ENCODE peak calls at places on chromosomes 7 and 10, in eight cellular contexts. M is breast epithelium; O is aorta; G is left ventricle myocardium inferior; F is psoas muscle; H is hepatocyte; P is fibroblast of lung; T is CD8-positive, alpha-beta T cell. S is an unnamed sample.
A peak's percentile ranks its signal among the peaks of the same experiment; 100 is the strongest.

GRCh38 chr10:69616358-69616757 is 13.7 kb upstream of the FAM241B start:
- DNase-seq in M (no peak), O (no peak), G (no peak), F (no peak), H (no peak), P (no peak), T (no peak), S (no peak)

GRCh38 chr7:8321312-8321711 is 59.3 kb upstream of the ICA1 start:
- DNase-seq in M (no peak), O (no peak), G (no peak), F (no peak), H (no peak), P (no peak), T (no peak), S (no peak)

GRCh38 chr10:75612904-75613684 is 181.7 kb downstream of the LRMDA start:
- DNase-seq in M (no peak), O (no peak), G (no peak), F (no peak), H (peak; percentile 27), P (peak; percentile 85), T (no peak), S (no peak)

GRCh38 chr10:126661356-126661755 is 9.1 kb downstream of the C10orf90 start:
- DNase-seq in M (no peak), O (no peak), G (no peak), F (no peak), H (no peak), P (no peak), T (no peak), S (no peak)

GRCh38 chr7:44383566-44383965 is 58.2 kb upstream of the CAMK2B start:
- DNase-seq in M (no peak), O (peak; percentile 87), G (no peak), F (peak; percentile 65), H (no peak), P (peak; percentile 83), T (no peak), S (no peak)

GRCh38 chr10:104077282-104078151 is 8.2 kb downstream of the COL17A1 start:
- DNase-seq in M (no peak), O (no peak), G (no peak), F (no peak), H (no peak), P (no peak), T (no peak), S (no peak)

GRCh38 chr10:4939224-4940072 is 23.8 kb upstream of the AKR1C1 start:
- DNase-seq in M (no peak), O (no peak), G (no peak), F (no peak), H (no peak), P (peak; percentile 8), T (no peak), S (no peak)

GRCh38 chr10:76558586-76558985 is 1079.0 kb downstream of the KCNMA1 start:
- DNase-seq in M (no peak), O (no peak), G (no peak), F (no peak), H (peak; percentile 51), P (peak; percentile 95), T (no peak), S (peak; percentile 41)

GRCh38 chr7:132092106-132092505 is 484.2 kb downstream of the PLXNA4 start:
- DNase-seq in M (no peak), O (no peak), G (no peak), F (no peak), H (no peak), P (no peak), T (no peak), S (no peak)

GRCh38 chr10:44436240-44436639 is 51.3 kb upstream of the CXCL12 start:
- DNase-seq in M (no peak), O (no peak), G (no peak), F (no peak), H (no peak), P (no peak), T (no peak), S (no peak)

GRCh38 chr7:34036972-34037792 is 131.8 kb downstream of the BMPER start:
- DNase-seq in M (no peak), O (no peak), G (no peak), F (no peak), H (no peak), P (no peak), T (no peak), S (no peak)

GRCh38 chr7:41122256-41122987 is 580.5 kb downstream of the INHBA start:
- DNase-seq in M (no peak), O (no peak), G (no peak), F (no peak), H (no peak), P (peak; percentile 63), T (no peak), S (no peak)

GRCh38 chr10:72879245-72879644 is 14.3 kb upstream of the OIT3 start:
- DNase-seq in M (no peak), O (no peak), G (no peak), F (no peak), H (no peak), P (no peak), T (no peak), S (no peak)

GRCh38 chr10:88851706-88852105 is at the start of gene ANKRD22:
- DNase-seq in M (peak; percentile 56), O (no peak), G (no peak), F (no peak), H (peak; percentile 84), P (peak; percentile 57), T (no peak), S (peak; percentile 98)

GRCh38 chr7:55350281-55350680 is 14.9 kb upstream of the LANCL2 start:
- DNase-seq in M (no peak), O (no peak), G (no peak), F (no peak), H (no peak), P (no peak), T (no peak), S (no peak)

GRCh38 chr7:116425647-116426209 is 73.8 kb upstream of the CAV2 start:
- DNase-seq in M (no peak), O (no peak), G (no peak), F (no peak), H (no peak), P (no peak), T (no peak), S (no peak)

GRCh38 chr10:24721254-24722106 is 2.2 kb downstream of the ARHGAP21 start:
- DNase-seq in M (peak; percentile 54), O (peak; percentile 78), G (peak; percentile 20), F (no peak), H (peak; percentile 47), P (peak; percentile 35), T (no peak), S (no peak)

GRCh38 chr7:135856356-135857144 is 107.9 kb upstream of the FAM180A start:
- DNase-seq in M (no peak), O (no peak), G (no peak), F (no peak), H (no peak), P (peak; percentile 99), T (no peak), S (no peak)

GRCh38 chr7:27438878-27439589 is 196.4 kb downstream of the EVX1 start:
- DNase-seq in M (no peak), O (no peak), G (no peak), F (no peak), H (no peak), P (no peak), T (no peak), S (no peak)

GRCh38 chr10:37711617-37712488 is 145.6 kb downstream of the ZNF248 start:
- DNase-seq in M (no peak), O (no peak), G (no peak), F (no peak), H (no peak), P (no peak), T (no peak), S (no peak)

GRCh38 chr7:117995850-117996650 is 122.8 kb upstream of the CTTNBP2 start:
- DNase-seq in M (no peak), O (no peak), G (no peak), F (no peak), H (no peak), P (peak; percentile 23), T (no peak), S (peak; percentile 54)

GRCh38 chr7:36969376-36969775 is 245.1 kb upstream of the AOAH start:
- DNase-seq in M (no peak), O (no peak), G (no peak), F (no peak), H (no peak), P (no peak), T (no peak), S (no peak)
- H3K27ac ChIP-seq in M (no peak overlapping the region), O (no peak overlapping the region), G (no peak overlapping the region), F (no peak overlapping the region), H (no peak overlapping the region), P (no peak overlapping the region), T (no peak overlapping the region), S (no peak overlapping the region)

DNA sequence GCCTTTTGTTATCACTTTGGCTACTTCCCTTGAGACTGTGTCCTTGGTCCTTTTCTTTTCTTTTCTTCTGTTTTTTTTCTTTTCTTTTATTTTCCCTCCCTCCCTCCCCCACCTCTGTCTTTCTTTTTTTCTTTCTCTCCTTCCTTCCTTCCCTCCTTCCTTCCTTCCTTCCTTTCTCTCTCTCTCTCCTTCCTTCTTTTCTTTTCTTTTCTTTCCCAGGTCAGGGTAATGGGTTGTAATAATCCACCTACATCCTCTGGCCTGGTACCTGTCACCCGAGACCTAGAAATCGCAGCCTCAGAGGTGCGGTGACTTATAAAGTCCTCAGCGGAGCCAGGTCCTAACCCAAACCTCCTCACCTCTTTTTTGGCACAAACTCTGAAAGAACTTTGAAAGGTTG is 140.9 kb upstream of the AGK start:
- DNase-seq in M (no peak), O (no peak), G (no peak), F (no peak), H (no peak), P (no peak), T (no peak), S (no peak)
- H3K27ac ChIP-seq in M (no peak overlapping the region), O (no peak overlapping the region), G (no peak overlapping the region), F (no peak overlapping the region), H (no peak overlapping the region), P (no peak overlapping the region), T (no peak overlapping the region), S (no peak overlapping the region)

DNA sequence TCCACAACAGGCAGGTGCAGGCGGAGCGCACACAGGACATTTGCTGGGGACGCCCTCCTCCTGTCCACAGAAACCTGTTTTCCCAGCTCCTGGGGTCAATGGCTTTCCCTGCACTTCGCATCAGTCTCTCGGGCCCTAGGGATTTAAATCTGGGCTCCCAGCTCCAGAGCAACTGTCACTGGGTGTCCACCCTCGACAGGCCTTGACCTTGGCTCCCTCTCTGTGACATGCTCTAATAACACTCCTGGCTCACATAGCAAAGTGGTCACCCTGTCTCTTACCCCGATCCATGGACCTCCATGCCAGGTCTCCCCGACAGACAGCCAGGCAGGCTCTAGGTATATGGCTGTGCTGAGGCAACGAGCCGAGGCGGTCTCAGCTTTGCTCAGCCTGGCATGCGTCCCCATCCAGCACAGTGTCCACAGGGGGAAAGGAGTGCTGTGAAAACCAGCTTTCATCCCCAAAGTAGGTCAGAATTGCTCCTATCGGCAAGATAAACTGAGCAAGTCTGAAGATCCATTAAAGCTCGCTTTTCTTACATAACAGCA is 195.6 kb downstream of the TNS3 start:
- DNase-seq in M (no peak), O (no peak), G (no peak), F (no peak), H (no peak), P (no peak), T (no peak), S (no peak)
- H3K27ac ChIP-seq in M (no peak overlapping the region), O (no peak overlapping the region), G (no peak overlapping the region), F (no peak overlapping the region), H (no peak overlapping the region), P (no peak overlapping the region), T (no peak overlapping the region), S (no peak overlapping the region)

DNA sequence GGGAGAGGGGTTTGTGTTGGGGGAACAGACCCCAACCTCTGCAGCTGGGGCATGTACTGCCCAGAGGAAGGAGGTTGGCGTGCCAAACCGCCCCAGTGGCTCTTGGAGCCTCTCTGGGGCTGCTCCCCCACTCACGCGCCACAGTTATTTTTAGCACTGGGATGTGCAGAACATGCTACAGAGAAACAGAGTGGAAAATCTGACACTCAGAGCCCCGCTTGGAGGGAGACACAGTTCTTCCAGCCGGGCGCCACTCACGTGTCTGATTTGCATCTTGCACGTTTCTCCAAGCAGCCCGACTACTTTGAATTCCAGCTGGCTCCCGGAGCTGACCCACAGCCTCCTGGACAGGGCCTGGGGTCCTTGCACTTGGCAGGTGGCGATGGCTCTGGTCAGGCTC is 182.0 kb downstream of the RPS24 start:
- DNase-seq in M (no peak), O (peak; percentile 91), G (peak; percentile 83), F (peak; percentile 66), H (peak; percentile 81), P (peak; percentile 66), T (no peak), S (no peak)
- H3K27ac ChIP-seq in M (peak overlapping the region; percentile 48), O (no peak overlapping the region), G (peak overlapping the region; percentile 88), F (no peak overlapping the region), H (peak overlapping the region; percentile 65), P (no peak overlapping the region), T (no peak overlapping the region), S (no peak overlapping the region)